ENCODE peak calls at places on chromosome 5, in nine cellular contexts. One of them, this sample, is unnamed.

GRCh38 chr5:109986726-109987125 is 297.0 kb downstream of the MAN2A1 start:
- DNase-seq in cardiac fibroblast: no peak
- DNase-seq in Panc1: no peak
- DNase-seq in endodermal cell: no peak
- DNase-seq in aorta: no peak
- DNase-seq in adipocyte: no peak
- DNase-seq in RWPE2: no peak
- DNase-seq in heart left ventricle: no peak
- DNase-seq in choroid plexus epithelial cell: no peak
- DNase-seq in this sample: no peak

GRCh38 chr5:10457682-10458574 is 16.2 kb downstream of the ROPN1L start:
- DNase-seq in cardiac fibroblast: peak
- DNase-seq in Panc1: no peak
- DNase-seq in endodermal cell: peak
- DNase-seq in aorta: no peak
- DNase-seq in adipocyte: no peak
- DNase-seq in RWPE2: no peak
- DNase-seq in heart left ventricle: peak
- DNase-seq in choroid plexus epithelial cell: no peak
- DNase-seq in this sample: peak

GRCh38 chr5:139462582-139463276 is at the start of gene ECSCR:
- DNase-seq in cardiac fibroblast: peak
- DNase-seq in Panc1: no peak
- DNase-seq in endodermal cell: peak
- DNase-seq in aorta: peak
- DNase-seq in adipocyte: no peak
- DNase-seq in RWPE2: no peak
- DNase-seq in heart left ventricle: no peak
- DNase-seq in choroid plexus epithelial cell: peak
- DNase-seq in this sample: no peak

GRCh38 chr5:74581988-74582365 is 58.6 kb downstream of the ENC1 start:
- DNase-seq in cardiac fibroblast: no peak
- DNase-seq in Panc1: no peak
- DNase-seq in endodermal cell: no peak
- DNase-seq in aorta: no peak
- DNase-seq in adipocyte: no peak
- DNase-seq in RWPE2: no peak
- DNase-seq in heart left ventricle: no peak
- DNase-seq in choroid plexus epithelial cell: no peak
- DNase-seq in this sample: no peak

GRCh38 chr5:119360905-119361605 is 5.2 kb downstream of the TNFAIP8 start:
- DNase-seq in cardiac fibroblast: peak
- DNase-seq in Panc1: no peak
- DNase-seq in endodermal cell: no peak
- DNase-seq in aorta: no peak
- DNase-seq in adipocyte: peak
- DNase-seq in RWPE2: peak
- DNase-seq in heart left ventricle: no peak
- DNase-seq in choroid plexus epithelial cell: peak
- DNase-seq in this sample: peak

GRCh38 chr5:36059571-36060515 is 6.8 kb downstream of the UGT3A2 start:
- DNase-seq in cardiac fibroblast: no peak
- DNase-seq in Panc1: no peak
- DNase-seq in endodermal cell: no peak
- DNase-seq in aorta: no peak
- DNase-seq in adipocyte: peak
- DNase-seq in RWPE2: no peak
- DNase-seq in heart left ventricle: no peak
- DNase-seq in choroid plexus epithelial cell: no peak
- DNase-seq in this sample: no peak

GRCh38 chr5:87121315-87122170 is 146.1 kb upstream of the RASA1 start:
- DNase-seq in cardiac fibroblast: peak
- DNase-seq in Panc1: peak
- DNase-seq in endodermal cell: no peak
- DNase-seq in aorta: no peak
- DNase-seq in adipocyte: peak
- DNase-seq in RWPE2: peak
- DNase-seq in heart left ventricle: no peak
- DNase-seq in choroid plexus epithelial cell: peak
- DNase-seq in this sample: peak

GRCh38 chr5:161546463-161547301 is at the start of gene GABRB2:
- DNase-seq in cardiac fibroblast: peak
- DNase-seq in Panc1: no peak
- DNase-seq in endodermal cell: peak
- DNase-seq in aorta: peak
- DNase-seq in adipocyte: peak
- DNase-seq in RWPE2: no peak
- DNase-seq in heart left ventricle: peak
- DNase-seq in choroid plexus epithelial cell: peak
- DNase-seq in this sample: peak

GRCh38 chr5:180286-180918 is 10.9 kb upstream of the LRRC14B start:
- DNase-seq in cardiac fibroblast: no peak
- DNase-seq in Panc1: no peak
- DNase-seq in endodermal cell: no peak
- DNase-seq in aorta: no peak
- DNase-seq in adipocyte: no peak
- DNase-seq in RWPE2: no peak
- DNase-seq in heart left ventricle: peak
- DNase-seq in choroid plexus epithelial cell: no peak
- DNase-seq in this sample: no peak

GRCh38 chr5:89105171-89105695 is 222.2 kb upstream of the MEF2C start:
- DNase-seq in cardiac fibroblast: no peak
- DNase-seq in Panc1: no peak
- DNase-seq in endodermal cell: no peak
- DNase-seq in aorta: no peak
- DNase-seq in adipocyte: no peak
- DNase-seq in RWPE2: no peak
- DNase-seq in heart left ventricle: no peak
- DNase-seq in choroid plexus epithelial cell: no peak
- DNase-seq in this sample: no peak

GRCh38 chr5:119537704-119538103 is 85.4 kb downstream of the HSD17B4 start:
- DNase-seq in cardiac fibroblast: peak
- DNase-seq in Panc1: no peak
- DNase-seq in endodermal cell: no peak
- DNase-seq in aorta: no peak
- DNase-seq in adipocyte: no peak
- DNase-seq in RWPE2: no peak
- DNase-seq in heart left ventricle: no peak
- DNase-seq in choroid plexus epithelial cell: peak
- DNase-seq in this sample: peak

GRCh38 chr5:58383459-58383858 is 76.4 kb downstream of the PLK2 start:
- DNase-seq in cardiac fibroblast: no peak
- DNase-seq in Panc1: no peak
- DNase-seq in endodermal cell: no peak
- DNase-seq in aorta: no peak
- DNase-seq in adipocyte: no peak
- DNase-seq in RWPE2: no peak
- DNase-seq in heart left ventricle: no peak
- DNase-seq in choroid plexus epithelial cell: no peak
- DNase-seq in this sample: no peak

GRCh38 chr5:64299805-64300204 is 134.2 kb downstream of the RNF180 start:
- DNase-seq in cardiac fibroblast: no peak
- DNase-seq in Panc1: no peak
- DNase-seq in endodermal cell: no peak
- DNase-seq in aorta: no peak
- DNase-seq in adipocyte: no peak
- DNase-seq in RWPE2: no peak
- DNase-seq in heart left ventricle: no peak
- DNase-seq in choroid plexus epithelial cell: no peak
- DNase-seq in this sample: peak

GRCh38 chr5:178441486-178442270 is 148.5 kb downstream of the COL23A1 start:
- DNase-seq in cardiac fibroblast: no peak
- DNase-seq in Panc1: no peak
- DNase-seq in endodermal cell: peak
- DNase-seq in aorta: peak
- DNase-seq in adipocyte: no peak
- DNase-seq in RWPE2: no peak
- DNase-seq in heart left ventricle: no peak
- DNase-seq in choroid plexus epithelial cell: no peak
- DNase-seq in this sample: no peak

GRCh38 chr5:113150221-113150620 is 173.6 kb downstream of the DCP2 start:
- DNase-seq in cardiac fibroblast: no peak
- DNase-seq in Panc1: no peak
- DNase-seq in endodermal cell: no peak
- DNase-seq in aorta: no peak
- DNase-seq in adipocyte: no peak
- DNase-seq in RWPE2: no peak
- DNase-seq in heart left ventricle: no peak
- DNase-seq in choroid plexus epithelial cell: no peak
- DNase-seq in this sample: no peak

GRCh38 chr5:158857376-158857775 is 242.3 kb downstream of the EBF1 start:
- DNase-seq in cardiac fibroblast: no peak
- DNase-seq in Panc1: no peak
- DNase-seq in endodermal cell: no peak
- DNase-seq in aorta: no peak
- DNase-seq in adipocyte: peak
- DNase-seq in RWPE2: no peak
- DNase-seq in heart left ventricle: no peak
- DNase-seq in choroid plexus epithelial cell: no peak
- DNase-seq in this sample: no peak

GRCh38 chr5:115098041-115098702 is 71.5 kb downstream of the TRIM36 start:
- DNase-seq in cardiac fibroblast: peak
- DNase-seq in Panc1: peak
- DNase-seq in endodermal cell: peak
- DNase-seq in aorta: no peak
- DNase-seq in adipocyte: peak
- DNase-seq in RWPE2: no peak
- DNase-seq in heart left ventricle: no peak
- DNase-seq in choroid plexus epithelial cell: peak
- DNase-seq in this sample: peak

GRCh38 chr5:36606437-36607113 is at the start of gene SLC1A3:
- DNase-seq in cardiac fibroblast: peak
- DNase-seq in Panc1: peak
- DNase-seq in endodermal cell: peak
- DNase-seq in aorta: peak
- DNase-seq in adipocyte: peak
- DNase-seq in RWPE2: peak
- DNase-seq in heart left ventricle: peak
- DNase-seq in choroid plexus epithelial cell: peak
- DNase-seq in this sample: peak

GRCh38 chr5:81093536-81094196 is 133.5 kb downstream of the RASGRF2 start:
- DNase-seq in cardiac fibroblast: no peak
- DNase-seq in Panc1: no peak
- DNase-seq in endodermal cell: no peak
- DNase-seq in aorta: no peak
- DNase-seq in adipocyte: no peak
- DNase-seq in RWPE2: no peak
- DNase-seq in heart left ventricle: no peak
- DNase-seq in choroid plexus epithelial cell: no peak
- DNase-seq in this sample: no peak
- H3K4me3 ChIP-seq in cardiac fibroblast: no peak
- H3K4me3 ChIP-seq in Panc1: no peak
- H3K4me3 ChIP-seq in endodermal cell: no peak
- H3K4me3 ChIP-seq in aorta: no peak
- H3K4me3 ChIP-seq in adipocyte: no peak
- H3K4me3 ChIP-seq in RWPE2: no peak
- H3K4me3 ChIP-seq in heart left ventricle: no peak
- H3K4me3 ChIP-seq in choroid plexus epithelial cell: no peak
- H3K4me3 ChIP-seq in this sample: no peak

DNA sequence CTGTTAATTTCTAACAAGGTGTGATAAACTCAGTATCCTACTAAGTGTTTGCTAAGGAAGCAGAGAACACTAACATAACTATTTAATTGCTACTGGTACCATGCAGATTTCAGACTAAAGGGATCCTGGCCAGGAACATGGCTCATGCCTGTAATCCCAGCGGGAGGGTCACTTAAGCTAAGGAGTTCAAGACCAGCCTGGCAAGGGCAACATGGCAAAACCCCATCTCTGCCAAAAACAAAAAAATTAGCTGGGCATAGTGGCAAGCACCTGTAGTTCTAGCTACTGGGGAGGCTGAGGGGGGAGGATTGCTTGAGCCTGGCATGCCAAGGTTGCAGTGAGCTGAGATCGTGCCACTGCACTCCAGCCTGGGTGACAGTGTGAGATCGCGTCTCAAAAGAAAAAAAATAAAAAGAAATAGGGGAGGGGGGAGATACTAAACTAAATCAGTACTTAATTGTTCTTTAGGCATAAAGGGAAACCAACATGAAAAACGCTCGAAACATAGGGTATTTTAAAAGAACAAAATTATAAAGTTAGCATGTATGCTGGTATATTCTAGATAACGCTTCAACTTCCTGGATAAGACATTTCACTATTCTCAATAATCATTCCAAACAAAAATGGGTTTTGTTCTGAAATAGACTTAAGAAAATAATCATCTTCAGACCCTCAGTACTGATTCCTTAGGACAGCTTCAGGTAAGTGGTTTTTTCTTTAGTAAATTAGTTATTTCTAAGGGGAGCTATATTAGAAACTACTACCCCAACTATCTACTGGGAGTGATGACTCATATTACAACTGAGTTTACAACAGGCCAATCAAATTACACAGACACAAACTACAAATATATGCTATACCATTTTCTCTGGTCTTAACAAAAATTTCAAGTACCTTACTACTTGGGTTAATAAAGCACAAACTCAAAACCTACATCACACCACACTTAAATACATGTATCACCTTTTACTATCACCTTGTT is 3.5 kb downstream of the PANK3 start:
- DNase-seq in cardiac fibroblast: no peak
- DNase-seq in Panc1: no peak
- DNase-seq in endodermal cell: no peak
- DNase-seq in aorta: no peak
- DNase-seq in adipocyte: no peak
- DNase-seq in RWPE2: no peak
- DNase-seq in heart left ventricle: no peak
- DNase-seq in choroid plexus epithelial cell: no peak
- DNase-seq in this sample: no peak
- H3K4me3 ChIP-seq in cardiac fibroblast: no peak
- H3K4me3 ChIP-seq in Panc1: no peak
- H3K4me3 ChIP-seq in endodermal cell: peak
- H3K4me3 ChIP-seq in aorta: no peak
- H3K4me3 ChIP-seq in adipocyte: peak
- H3K4me3 ChIP-seq in RWPE2: no peak
- H3K4me3 ChIP-seq in heart left ventricle: no peak
- H3K4me3 ChIP-seq in choroid plexus epithelial cell: no peak
- H3K4me3 ChIP-seq in this sample: no peak

GRCh38 chr5:82153082-82153481 is 125.1 kb downstream of the RPS23 start:
- DNase-seq in cardiac fibroblast: no peak
- DNase-seq in Panc1: no peak
- DNase-seq in endodermal cell: no peak
- DNase-seq in aorta: no peak
- DNase-seq in adipocyte: no peak
- DNase-seq in RWPE2: no peak
- DNase-seq in heart left ventricle: no peak
- DNase-seq in choroid plexus epithelial cell: no peak
- DNase-seq in this sample: no peak
- H3K4me3 ChIP-seq in cardiac fibroblast: no peak
- H3K4me3 ChIP-seq in Panc1: no peak
- H3K4me3 ChIP-seq in endodermal cell: no peak
- H3K4me3 ChIP-seq in aorta: no peak
- H3K4me3 ChIP-seq in adipocyte: no peak
- H3K4me3 ChIP-seq in RWPE2: no peak
- H3K4me3 ChIP-seq in heart left ventricle: no peak
- H3K4me3 ChIP-seq in choroid plexus epithelial cell: no peak
- H3K4me3 ChIP-seq in this sample: no peak

DNA sequence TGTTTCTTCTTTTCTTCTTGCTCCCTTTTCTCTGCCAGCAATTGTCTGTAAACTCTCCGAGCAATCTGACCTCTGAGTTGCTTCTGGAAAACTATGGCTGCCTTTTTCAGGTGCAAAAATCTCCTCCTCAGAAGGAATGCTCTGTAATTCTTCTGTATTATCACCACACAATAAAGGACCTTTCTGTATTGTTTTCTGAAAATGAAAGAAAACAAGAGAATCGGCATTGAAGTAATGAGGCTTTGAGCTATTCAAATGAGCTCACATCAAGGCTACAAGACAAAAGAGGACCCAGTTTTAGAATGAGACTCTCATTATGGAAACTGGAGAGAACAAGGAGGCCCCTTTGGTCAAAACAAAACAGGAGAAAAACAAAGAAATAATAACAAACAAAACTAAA is 86.2 kb upstream of the RETREG1 start:
- DNase-seq in cardiac fibroblast: no peak
- DNase-seq in Panc1: no peak
- DNase-seq in endodermal cell: no peak
- DNase-seq in aorta: no peak
- DNase-seq in adipocyte: no peak
- DNase-seq in RWPE2: no peak
- DNase-seq in heart left ventricle: no peak
- DNase-seq in choroid plexus epithelial cell: no peak
- DNase-seq in this sample: no peak
- H3K4me3 ChIP-seq in cardiac fibroblast: no peak
- H3K4me3 ChIP-seq in Panc1: no peak
- H3K4me3 ChIP-seq in endodermal cell: no peak
- H3K4me3 ChIP-seq in aorta: no peak
- H3K4me3 ChIP-seq in adipocyte: no peak
- H3K4me3 ChIP-seq in RWPE2: no peak
- H3K4me3 ChIP-seq in heart left ventricle: no peak
- H3K4me3 ChIP-seq in choroid plexus epithelial cell: no peak
- H3K4me3 ChIP-seq in this sample: no peak